ENCODE peak calls at places on chromosomes 5 and 9, in four cellular contexts. Y, R, I and V are unnamed samples.
A peak's percentile ranks its signal among the peaks of the same experiment; 100 is the strongest.

GRCh38 chr5:43874772-43875171 is 271.8 kb downstream of the NNT start:
- DNase-seq in Y (no peak), I (no peak), R (no peak), V (no peak)

GRCh38 chr5:124580925-124581821 is 165.3 kb downstream of the ZNF608 start:
- DNase-seq in I (no peak), R (no peak), Y (no peak), V (peak; percentile 73)

GRCh38 chr5:55597014-55597981 is 62.5 kb upstream of the PLPP1 start:
- DNase-seq in I (no peak), R (no peak), Y (peak; percentile 84), V (no peak)

GRCh38 chr9:128124873-128125574 is 2.5 kb downstream of the PTGES2 start:
- DNase-seq in I (peak; percentile 80), Y (peak; percentile 23), R (no peak), V (peak; percentile 86)

GRCh38 chr9:69874301-69875060 is 53.9 kb downstream of the CFAP95 start:
- DNase-seq in I (no peak), R (no peak), Y (peak; percentile 30), V (no peak)

GRCh38 chr5:126483156-126483555 is 59.9 kb downstream of the GRAMD2B start:
- DNase-seq in Y (no peak), R (no peak), I (no peak), V (no peak)

GRCh38 chr9:96720435-96720834 is 57.5 kb downstream of the ZNF510 start:
- DNase-seq in I (no peak), R (no peak), Y (no peak), V (no peak)

GRCh38 chr5:94432499-94432898 is 185.9 kb downstream of the KIAA0825 start:
- DNase-seq in Y (peak; percentile 5), I (no peak), R (no peak), V (no peak)

GRCh38 chr5:87524217-87524616 is 111.5 kb upstream of the CCNH start:
- DNase-seq in R (no peak), Y (no peak), I (no peak), V (no peak)

GRCh38 chr5:150109921-150110320 is 23.6 kb upstream of the CSF1R start:
- DNase-seq in Y (no peak), R (no peak), I (no peak), V (no peak)

GRCh38 chr5:44011518-44011917 is 377.7 kb downstream of the FGF10 start:
- DNase-seq in I (no peak), R (no peak), Y (no peak), V (no peak)

GRCh38 chr5:141135030-141135717 is at the start of gene PCDHB5:
- DNase-seq in I (no peak), Y (no peak), R (no peak), V (no peak)

GRCh38 chr5:59040007-59040803 is 457.3 kb downstream of the RAB3C start:
- DNase-seq in Y (no peak), I (no peak), R (no peak), V (no peak)

GRCh38 chr5:72539038-72539437 is 31.8 kb upstream of the ZNF366 start:
- DNase-seq in Y (no peak), R (no peak), I (no peak), V (no peak)

GRCh38 chr9:92965759-92966517 is 18.6 kb downstream of the FGD3 start:
- DNase-seq in R (no peak), I (no peak), Y (no peak), V (no peak)

GRCh38 chr5:35924122-35924949 is 14.1 kb downstream of the CAPSL start:
- DNase-seq in R (no peak), I (no peak), Y (peak; percentile 83), V (no peak)

GRCh38 chr5:132782101-132782500 is 5.1 kb upstream of the SEPTIN8 start:
- DNase-seq in R (no peak), Y (peak; percentile 39), I (no peak), V (no peak)

GRCh38 chr5:59485629-59486439 is 407.7 kb downstream of the PDE4D start:
- DNase-seq in I (no peak), R (no peak), Y (peak; percentile 20), V (no peak)

GRCh38 chr9:118009585-118009984 is 305.4 kb downstream of the TLR4 start:
- DNase-seq in I (no peak), Y (no peak), R (no peak), V (no peak)

GRCh38 chr9:13770956-13771355 is 491.5 kb upstream of the MPDZ start:
- DNase-seq in Y (no peak), I (no peak), R (no peak), V (no peak)

GRCh38 chr9:94213513-94214124 is 45.5 kb upstream of the ZNF169 start:
- DNase-seq in I (peak; percentile 87), Y (peak; percentile 53), R (peak; percentile 74), V (peak; percentile 60)

GRCh38 chr9:128408963-128409431 is 11.7 kb upstream of the CERCAM start:
- DNase-seq in Y (no peak), R (no peak), I (no peak), V (no peak)

GRCh38 chr5:98349251-98349989 is 424.0 kb upstream of the RGMB start:
- DNase-seq in Y (peak; percentile 90), R (no peak), I (peak; percentile 9), V (no peak)

GRCh38 chr9:1619915-1620705 is 395.0 kb upstream of the SMARCA2 start:
- DNase-seq in I (peak; percentile 21), Y (no peak), R (no peak), V (no peak)
- TF ChIP-seq CTCF in I (peak; percentile 15), Y (peak; percentile 53), R (no peak), V (no peak)

DNA sequence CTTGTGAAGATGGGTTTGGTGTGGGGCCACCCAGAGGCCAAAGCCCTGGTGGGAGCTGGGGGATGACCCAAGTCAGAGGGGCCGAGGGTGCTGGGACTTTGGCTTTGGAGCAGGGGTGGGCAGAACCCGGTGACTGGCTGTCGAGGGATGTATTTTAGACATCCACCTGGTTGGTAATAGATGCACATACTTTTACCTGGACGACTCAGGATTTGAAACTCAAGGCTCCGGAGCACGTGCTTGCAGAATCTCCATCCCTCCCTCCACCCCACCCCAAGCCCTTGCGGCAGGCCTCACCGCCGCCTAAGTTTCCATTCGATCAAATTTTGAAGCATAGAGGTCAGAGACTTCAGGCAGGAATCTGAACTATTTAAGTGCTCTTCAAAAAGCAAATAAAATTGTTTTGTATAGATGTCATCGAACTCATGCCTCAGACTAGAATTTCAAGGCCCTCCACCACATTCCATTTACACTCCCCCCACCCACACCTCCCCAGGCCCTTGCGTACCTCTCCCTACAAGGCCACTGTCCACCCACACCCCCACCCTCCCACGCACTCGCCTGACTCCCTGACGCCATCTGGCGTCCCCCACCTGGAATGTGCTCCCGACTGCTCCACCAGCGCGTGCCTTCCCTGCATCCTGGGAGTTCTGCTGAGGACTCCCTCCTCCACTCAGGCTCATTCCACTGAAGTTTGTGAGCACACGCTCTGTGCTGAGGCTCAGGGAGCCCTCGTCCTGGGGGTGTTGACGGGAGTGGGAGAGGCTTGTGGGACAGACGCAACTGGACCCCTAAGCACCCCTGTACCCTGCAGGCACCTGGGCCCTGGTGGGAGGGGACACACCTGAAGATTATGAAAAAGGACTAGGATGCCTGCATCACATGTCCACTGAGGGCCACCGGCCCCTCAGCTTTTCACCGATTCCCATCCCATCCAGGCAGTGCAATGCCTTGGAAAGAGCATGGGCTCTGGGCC is 56.4 kb upstream of the RPL26L1 start:
- DNase-seq in R (no peak), I (no peak), Y (peak; percentile 93), V (peak; percentile 80)
- TF ChIP-seq CTCF in R (no peak), I (no peak), Y (peak; percentile 67), V (no peak)

DNA sequence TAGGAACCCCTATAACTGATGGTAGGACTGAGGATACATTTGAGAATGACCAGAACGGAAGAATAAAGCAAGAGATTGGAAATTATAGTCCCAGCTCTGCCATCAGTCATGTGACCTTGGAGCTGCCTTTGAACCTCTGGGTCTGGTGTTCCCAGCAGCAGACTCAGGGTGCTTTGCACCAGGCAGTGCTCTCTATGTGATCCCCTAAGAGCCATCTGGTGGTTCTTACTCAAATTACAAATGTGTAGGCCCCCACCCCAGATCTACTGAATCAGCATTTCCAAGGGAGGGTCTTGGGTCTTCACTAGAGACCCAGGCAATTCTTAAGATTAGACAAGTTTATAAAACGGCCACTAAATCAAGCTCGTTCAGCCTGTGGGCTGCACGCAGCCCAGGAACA is 40.2 kb upstream of the PRDM12 start:
- DNase-seq in R (no peak), Y (no peak), I (no peak), V (no peak)
- TF ChIP-seq CTCF in R (no peak), Y (peak; percentile 21), I (no peak), V (no peak)

GRCh38 chr9:22447607-22448305 is 1.1 kb downstream of the DMRTA1 start:
- DNase-seq in Y (no peak), R (no peak), I (no peak), V (peak; percentile 14)
- TF ChIP-seq CTCF in Y (no peak), R (no peak), I (no peak), V (no peak)

GRCh38 chr9:112002131-112002846 is 105.7 kb downstream of the UGCG start:
- DNase-seq in R (no peak), Y (no peak), I (no peak), V (no peak)

GRCh38 chr9:111999319-111999718 is 102.7 kb downstream of the UGCG start:
- DNase-seq in I (no peak), R (no peak), Y (no peak), V (no peak)

GRCh38 chr9:112003538-112003937 is 106.9 kb downstream of the UGCG start:
- DNase-seq in I (no peak), R (no peak), Y (no peak), V (no peak)

GRCh38 chr9:112002847-112003457 is 106.3 kb downstream of the UGCG start:
- DNase-seq in R (no peak), Y (no peak), I (no peak), V (no peak)

GRCh38 chr9:112000743-112001142 is 104.1 kb downstream of the UGCG start:
- DNase-seq in R (no peak), I (no peak), Y (no peak), V (no peak)
- TF ChIP-seq CTCF in R (no peak), I (no peak), Y (no peak), V (no peak)

DNA sequence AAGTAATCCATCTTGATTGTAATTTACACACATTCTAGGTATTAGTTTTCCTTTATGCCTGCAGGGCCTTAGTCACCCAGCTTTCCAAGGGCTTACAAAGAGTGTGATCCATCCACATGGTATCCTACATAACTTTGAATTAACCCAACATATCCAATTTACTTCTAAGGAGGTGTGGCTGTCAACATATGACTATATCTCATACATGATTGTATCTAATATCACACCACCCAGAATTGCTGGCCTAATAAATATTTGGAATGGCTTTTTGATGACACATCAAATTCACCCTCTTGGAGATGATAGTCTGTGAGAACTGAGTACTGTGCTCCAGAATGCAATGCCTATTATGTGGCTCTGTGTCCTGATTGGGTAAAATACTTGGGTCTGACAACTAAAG is 363.3 kb upstream of the GRIN3A start:
- DNase-seq in I (no peak), Y (no peak), R (no peak), V (no peak)
- TF ChIP-seq CTCF in I (no peak), Y (no peak), R (no peak), V (no peak)